ENCODE peak calls at places on chromosomes 1 and 21, in five cellular contexts. H is AG04450; X is CD4-positive, alpha-beta memory T cell; C is cardiac fibroblast; F is foreskin fibroblast. Y is an unnamed sample.

GRCh38 chr21:21290751-21291150 is 292.5 kb downstream of the NCAM2 start:
- DNase-seq in H (no peak), F (no peak), X (no peak), C (no peak), Y (no peak)

GRCh38 chr1:90833497-90834087 is 116.5 kb upstream of the BARHL2 start:
- DNase-seq in C (no peak), X (no peak), H (no peak), F (no peak), Y (no peak)

GRCh38 chr1:235416662-235417049 is 49.4 kb downstream of the TBCE start:
- DNase-seq in C (peak; percentile 46), X (no peak), F (peak; percentile 79), H (no peak), Y (no peak)

GRCh38 chr1:202982715-202983435 is 15.8 kb upstream of the CYB5R1 start:
- DNase-seq in X (no peak), C (no peak), F (no peak), H (no peak), Y (peak; percentile 75)

GRCh38 chr1:223702735-223703667 is 9.3 kb upstream of the CAPN2 start:
- DNase-seq in C (no peak), X (no peak), H (no peak), F (peak; percentile 75), Y (no peak)

GRCh38 chr1:64282353-64282752 is 78.9 kb downstream of the UBE2U start:
- DNase-seq in C (no peak), H (no peak), X (no peak), F (no peak), Y (no peak)

GRCh38 chr1:31944205-31945089 is 6.3 kb upstream of the PTP4A2 start:
- DNase-seq in X (peak; percentile 81), F (peak; percentile 93), H (peak; percentile 48), C (peak; percentile 98), Y (peak; percentile 95)

GRCh38 chr1:154422521-154422920 is 17.4 kb downstream of the IL6R start:
- DNase-seq in C (no peak), H (no peak), X (no peak), F (no peak), Y (no peak)

GRCh38 chr1:109539676-109540075 is at the start of gene GPR61:
- DNase-seq in H (no peak), X (no peak), F (peak; percentile 21), C (no peak), Y (no peak)

GRCh38 chr1:227545361-227545760 is 18.0 kb upstream of the ZNF678 start:
- DNase-seq in X (no peak), F (no peak), C (no peak), H (no peak), Y (no peak)

GRCh38 chr1:25238046-25238445 is 5.7 kb upstream of the SYF2 start:
- DNase-seq in H (no peak), F (no peak), X (no peak), C (no peak), Y (no peak)

GRCh38 chr1:9233241-9233941 is 1.2 kb upstream of the H6PD start:
- DNase-seq in F (peak; percentile 84), C (peak; percentile 99), H (no peak), X (no peak), Y (peak; percentile 86)

DNA sequence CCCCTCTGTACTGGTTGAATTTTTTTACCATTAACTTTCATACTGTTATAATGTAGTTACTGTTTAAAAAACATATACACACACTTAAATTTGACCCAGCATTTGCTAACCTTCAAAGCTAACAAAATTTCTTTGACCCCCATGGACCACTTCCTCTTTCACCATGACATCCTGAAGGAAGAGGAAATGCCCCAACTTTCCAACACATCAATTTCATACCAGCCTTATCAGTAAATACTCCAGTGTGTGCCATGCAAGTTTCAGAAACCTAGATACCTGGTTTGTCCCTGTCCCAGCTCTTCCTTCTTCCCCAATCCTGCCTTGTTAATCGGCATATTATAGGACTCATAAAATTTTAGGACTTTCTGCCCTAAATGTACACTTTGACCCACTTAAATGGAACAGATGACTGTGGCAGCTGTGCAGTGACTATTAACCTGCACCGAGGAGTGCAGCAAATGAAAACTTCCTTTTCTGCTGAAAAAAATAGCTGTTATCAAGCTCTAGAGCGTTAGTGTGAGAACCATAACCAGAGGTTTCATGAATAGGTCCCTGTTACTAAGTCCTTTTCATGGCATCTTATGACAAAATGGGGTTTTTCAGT is 54.1 kb downstream of the DTL start:
- DNase-seq in C (no peak), X (no peak), H (no peak), F (no peak), Y (no peak)
- H3K4me3 ChIP-seq in C (no peak overlapping the region), X (no peak overlapping the region), H (no peak overlapping the region), F (no peak overlapping the region), Y (no peak overlapping the region)

DNA sequence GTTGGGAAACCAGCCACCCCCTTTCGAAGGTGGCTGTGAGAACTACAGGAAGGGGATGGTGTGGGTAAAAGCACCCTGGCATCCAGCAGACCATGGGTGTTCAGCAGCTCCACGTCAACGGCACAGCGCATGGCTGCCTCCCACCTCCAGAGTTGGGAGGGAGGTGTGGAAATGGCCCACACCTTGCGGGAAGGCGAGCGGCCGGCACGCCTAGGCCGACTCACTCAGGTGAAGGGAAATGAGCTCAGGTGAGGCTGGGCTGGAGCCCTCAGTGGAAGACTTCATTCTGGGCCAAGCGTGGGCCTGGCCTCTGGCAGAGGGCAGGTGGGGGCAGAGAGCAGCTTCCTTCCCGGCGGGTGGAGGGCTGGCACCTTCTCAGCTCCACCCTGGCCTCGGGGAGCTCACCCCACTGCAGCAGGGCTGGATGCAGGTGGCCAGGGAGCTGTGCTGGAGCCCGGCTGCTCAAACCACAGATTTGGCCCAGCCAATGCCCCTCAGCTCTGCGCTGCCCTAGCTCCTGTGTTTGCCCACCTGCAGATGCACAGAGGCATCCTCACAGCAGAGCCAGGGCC is 24.8 kb upstream of the ALDH4A1 start:
- DNase-seq in X (peak; percentile 31), C (no peak), F (no peak), H (no peak), Y (no peak)
- H3K4me3 ChIP-seq in X (peak overlapping the region; percentile 45), C (no peak overlapping the region), F (no peak overlapping the region), H (peak overlapping the region; percentile 32), Y (no peak overlapping the region)

GRCh38 chr1:30804822-30805221 is 47.2 kb upstream of the LAPTM5 start:
- DNase-seq in H (no peak), X (no peak), F (no peak), C (no peak), Y (no peak)

GRCh38 chr1:30803562-30803961 is 46.0 kb upstream of the LAPTM5 start:
- DNase-seq in H (no peak), F (no peak), C (no peak), X (no peak), Y (no peak)

GRCh38 chr1:30798954-30799491 is 41.4 kb upstream of the LAPTM5 start:
- DNase-seq in C (no peak), F (no peak), X (no peak), H (no peak), Y (no peak)

GRCh38 chr1:30804381-30804780 is 46.8 kb upstream of the LAPTM5 start:
- DNase-seq in H (no peak), C (no peak), X (no peak), F (no peak), Y (no peak)

DNA sequence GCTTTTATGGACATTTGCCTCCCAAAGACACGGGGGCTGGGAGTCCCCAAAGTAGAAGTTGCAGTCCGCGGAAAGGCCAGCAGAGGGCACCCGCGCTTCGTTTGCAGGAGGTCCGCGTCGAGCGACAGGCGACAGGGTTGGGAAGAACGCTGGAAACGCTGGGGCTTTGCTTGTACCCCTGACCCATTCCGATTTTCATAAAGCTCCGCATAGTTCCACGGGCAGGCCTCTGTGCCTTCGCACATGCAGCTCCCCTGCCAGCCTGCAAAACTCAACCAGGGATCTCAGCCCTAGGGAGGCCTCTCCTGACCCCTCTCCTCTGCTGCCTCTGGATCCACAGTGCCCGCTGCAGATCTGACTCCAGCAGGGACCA is 44.2 kb upstream of the LAPTM5 start:
- DNase-seq in C (peak; percentile 73), X (peak; percentile 66), F (peak; percentile 83), H (no peak), Y (no peak)
- H3K4me3 ChIP-seq in C (no peak overlapping the region), X (no peak overlapping the region), F (no peak overlapping the region), H (no peak overlapping the region), Y (no peak overlapping the region)

GRCh38 chr1:86769065-86769464 is 64.7 kb downstream of the SH3GLB1 start:
- DNase-seq in H (no peak), F (no peak), X (no peak), C (no peak), Y (no peak)

GRCh38 chr1:86765073-86765472 is 60.7 kb downstream of the SH3GLB1 start:
- DNase-seq in X (no peak), F (no peak), H (no peak), C (peak; percentile 64), Y (no peak)

GRCh38 chr1:86764523-86764922 is 60.1 kb downstream of the SH3GLB1 start:
- DNase-seq in X (no peak), F (no peak), H (no peak), C (no peak), Y (no peak)

GRCh38 chr1:86762336-86762735 is 58.0 kb downstream of the SH3GLB1 start:
- DNase-seq in F (no peak), C (no peak), X (no peak), H (no peak), Y (no peak)

GRCh38 chr1:86765674-86766073 is 61.3 kb downstream of the SH3GLB1 start:
- DNase-seq in H (no peak), C (no peak), F (no peak), X (no peak), Y (no peak)
- H3K4me3 ChIP-seq in H (no peak overlapping the region), C (no peak overlapping the region), F (no peak overlapping the region), X (no peak overlapping the region), Y (no peak overlapping the region)

GRCh38 chr1:115768549-115768948 is at the start of gene CASQ2:
- DNase-seq in H (no peak), F (no peak), C (no peak), X (no peak), Y (no peak)

GRCh38 chr1:115767403-115767802 is 1.1 kb downstream of the CASQ2 start:
- DNase-seq in X (no peak), F (no peak), C (no peak), H (no peak), Y (no peak)

GRCh38 chr1:115771094-115771846 is 2.8 kb upstream of the CASQ2 start:
- DNase-seq in C (no peak), H (no peak), F (no peak), X (no peak), Y (no peak)

DNA sequence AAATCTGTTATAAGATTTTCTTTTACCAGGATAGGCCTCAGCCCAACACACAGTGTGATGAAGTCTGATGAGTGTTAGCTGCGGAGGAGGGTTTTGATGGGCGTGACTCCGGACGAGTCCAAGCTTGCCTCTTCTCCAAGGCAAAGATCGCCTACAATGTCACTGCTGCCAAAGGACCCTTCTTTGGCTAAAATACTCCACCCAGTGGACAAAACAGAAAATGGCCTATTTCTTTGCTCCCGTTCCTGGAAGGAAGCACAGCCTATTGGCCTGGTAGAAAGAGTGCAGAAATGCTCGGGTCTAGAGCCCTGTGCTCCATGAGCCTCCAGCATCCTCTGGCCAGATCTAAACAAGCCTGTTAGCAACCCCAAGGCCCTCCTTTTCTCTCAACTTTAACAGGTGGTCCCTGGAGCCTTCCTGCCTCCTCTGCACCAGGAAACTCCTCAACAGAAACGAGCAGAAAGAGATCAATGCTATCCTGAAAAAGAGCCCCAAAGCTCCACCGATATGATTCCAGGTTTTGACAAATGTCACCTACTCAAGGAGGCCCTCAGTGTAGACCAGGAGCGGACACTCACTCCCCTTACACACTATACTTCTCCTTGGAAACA is 3.4 kb upstream of the CASQ2 start:
- DNase-seq in H (peak; percentile 54), F (peak; percentile 94), X (no peak), C (peak; percentile 89), Y (peak; percentile 18)
- H3K4me3 ChIP-seq in H (no peak overlapping the region), F (no peak overlapping the region), X (no peak overlapping the region), C (no peak overlapping the region), Y (no peak overlapping the region)

Y was measured in HL-60.